ENCODE peak calls at places on chromosomes 16 and 17, in four cellular contexts. E, Q, G and J are unnamed samples.

GRCh38 chr16:57029161-57030160 is 40.1 kb downstream of the NLRC5 start:
- DNase-seq in E (no peak), Q (no peak), G (no peak), J (no peak)

GRCh38 chr16:12801511-12802042 is 2.1 kb downstream of the CPPED1 start:
- DNase-seq in E (no peak), Q (no peak), G (no peak), J (peak)

GRCh38 chr16:54633943-54634362 is 296.7 kb upstream of the IRX5 start:
- DNase-seq in E (peak), Q (peak), G (no peak), J (peak)

GRCh38 chr17:40348562-40349476 is 15.7 kb downstream of the GJD3 start:
- DNase-seq in E (no peak), Q (no peak), G (peak), J (no peak)

GRCh38 chr17:29590261-29590978 is 972 bp upstream of the GIT1 start:
- DNase-seq in E (no peak), Q (peak), G (no peak), J (no peak)

GRCh38 chr17:58332720-58333395 is 4.3 kb upstream of the TSPOAP1 start:
- DNase-seq in E (peak), Q (no peak), G (peak), J (no peak)

GRCh38 chr17:61135782-61136181 is 263.9 kb upstream of the TBX2 start:
- DNase-seq in E (no peak), Q (no peak), G (no peak), J (no peak)

GRCh38 chr16:78519896-78520295 is 420.4 kb downstream of the WWOX start:
- DNase-seq in E (no peak), Q (no peak), G (no peak), J (no peak)

GRCh38 chr16:20851601-20852000 is 45.3 kb downstream of the REXO5 start:
- DNase-seq in E (no peak), Q (no peak), G (no peak), J (no peak)

GRCh38 chr17:49454050-49454449 is 39.4 kb upstream of the PHB1 start:
- DNase-seq in E (no peak), Q (no peak), G (no peak), J (no peak)

GRCh38 chr16:67525176-67525860 is 3.3 kb upstream of the RIPOR1 start:
- DNase-seq in E (no peak), Q (no peak), G (no peak), J (no peak)

GRCh38 chr16:22055881-22056280 is 36.5 kb upstream of the VWA3A start:
- DNase-seq in E (peak), Q (peak), G (no peak), J (peak)
- TF ChIP-seq TEAD4 in E (no peak), Q (no peak), G (no peak), J (no peak)

DNA sequence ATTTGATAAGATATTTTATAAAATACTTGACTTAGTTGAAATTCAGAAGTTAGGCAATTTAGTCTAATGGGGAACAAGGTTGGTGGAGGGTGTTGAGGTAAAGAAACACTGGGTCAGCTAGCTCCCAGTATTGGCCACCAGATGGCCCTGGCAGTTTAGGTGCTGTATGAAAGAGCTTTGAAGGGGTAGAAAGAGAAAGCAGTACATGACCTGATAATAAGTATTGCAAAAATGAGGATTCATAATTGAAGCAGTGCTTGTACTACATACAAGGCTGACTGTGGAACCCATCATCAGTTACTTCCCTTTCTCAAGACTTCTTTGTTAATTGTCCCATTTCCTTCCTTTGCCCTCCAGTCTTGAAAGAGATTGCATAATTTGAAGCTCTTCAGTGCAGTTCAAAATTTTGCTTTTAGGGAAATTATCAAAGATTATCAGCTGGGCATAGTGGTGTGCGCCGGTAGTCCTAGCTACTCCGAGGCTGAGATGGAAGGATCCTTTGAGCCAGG is 29.4 kb downstream of the TANC2 start:
- DNase-seq in E (peak), Q (no peak), G (peak), J (peak)
- TF ChIP-seq TEAD4 in E (no peak), Q (no peak), G (no peak), J (no peak)

GRCh38 chr16:8712589-8713361 is 38.4 kb downstream of the ABAT start:
- DNase-seq in E (peak), Q (peak), G (peak), J (no peak)
- TF ChIP-seq TEAD4 in E (no peak), Q (no peak), G (no peak), J (no peak)

DNA sequence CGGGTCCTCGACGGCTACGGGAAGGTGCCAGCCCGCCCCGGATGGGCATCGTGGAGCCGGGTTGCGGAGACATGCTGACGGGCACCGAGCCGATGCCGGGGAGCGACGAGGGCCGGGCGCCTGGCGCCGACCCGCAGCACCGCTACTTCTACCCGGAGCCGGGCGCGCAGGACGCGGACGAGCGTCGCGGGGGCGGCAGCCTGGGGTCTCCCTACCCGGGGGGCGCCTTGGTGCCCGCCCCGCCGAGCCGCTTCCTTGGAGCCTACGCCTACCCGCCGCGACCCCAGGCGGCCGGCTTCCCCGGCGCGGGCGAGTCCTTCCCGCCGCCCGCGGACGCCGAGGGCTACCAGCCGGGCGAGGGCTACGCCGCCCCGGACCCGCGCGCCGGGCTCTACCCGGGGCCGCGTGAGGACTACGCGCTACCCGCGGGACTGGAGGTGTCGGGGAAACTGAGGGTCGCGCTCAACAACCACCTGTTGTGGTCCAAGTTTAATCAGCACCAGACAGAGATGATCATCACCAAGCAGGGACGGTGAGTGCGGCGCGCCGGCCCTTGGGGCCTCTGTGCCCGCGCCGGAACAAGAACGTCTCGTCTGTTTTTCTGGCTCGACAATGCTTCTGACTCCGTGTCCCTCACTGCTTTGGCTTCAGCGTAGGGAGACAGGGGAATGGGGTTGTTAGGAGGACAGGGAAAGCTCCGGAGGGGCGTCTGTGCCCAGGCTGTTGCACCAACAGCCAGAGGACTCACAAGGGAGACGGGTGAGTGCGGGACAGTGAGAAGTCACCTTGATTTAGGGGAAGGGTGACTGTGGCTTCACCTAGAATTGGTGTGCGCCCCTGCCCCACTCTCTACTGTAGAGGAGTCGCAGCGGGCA is 615 bp downstream of the TBX21 start:
- DNase-seq in E (no peak), Q (no peak), G (peak), J (no peak)
- TF ChIP-seq TEAD4 in E (no peak), Q (no peak), G (no peak), J (no peak)

DNA sequence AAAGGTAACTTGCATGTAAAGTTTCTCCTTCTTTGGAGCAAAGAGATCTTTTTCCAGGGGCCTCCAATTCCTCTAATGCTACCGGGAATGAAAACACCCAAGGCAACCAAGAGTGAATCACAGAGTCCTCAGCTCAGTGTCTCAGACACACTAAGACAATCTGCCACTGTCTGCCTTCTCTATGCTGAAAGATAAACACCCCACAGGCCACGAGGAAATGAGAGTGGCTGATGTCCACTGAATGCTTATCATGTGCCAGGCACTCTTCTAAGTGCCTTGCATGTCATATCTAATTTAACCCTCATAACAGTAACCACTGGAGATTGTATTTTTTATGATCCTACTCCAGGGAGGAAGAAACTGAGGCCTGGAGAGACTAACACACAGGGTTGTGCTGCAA is 56.5 kb upstream of the AKTIP start:
- DNase-seq in E (no peak), Q (no peak), G (no peak), J (no peak)
- TF ChIP-seq TEAD4 in E (no peak), Q (no peak), G (no peak), J (no peak)

DNA sequence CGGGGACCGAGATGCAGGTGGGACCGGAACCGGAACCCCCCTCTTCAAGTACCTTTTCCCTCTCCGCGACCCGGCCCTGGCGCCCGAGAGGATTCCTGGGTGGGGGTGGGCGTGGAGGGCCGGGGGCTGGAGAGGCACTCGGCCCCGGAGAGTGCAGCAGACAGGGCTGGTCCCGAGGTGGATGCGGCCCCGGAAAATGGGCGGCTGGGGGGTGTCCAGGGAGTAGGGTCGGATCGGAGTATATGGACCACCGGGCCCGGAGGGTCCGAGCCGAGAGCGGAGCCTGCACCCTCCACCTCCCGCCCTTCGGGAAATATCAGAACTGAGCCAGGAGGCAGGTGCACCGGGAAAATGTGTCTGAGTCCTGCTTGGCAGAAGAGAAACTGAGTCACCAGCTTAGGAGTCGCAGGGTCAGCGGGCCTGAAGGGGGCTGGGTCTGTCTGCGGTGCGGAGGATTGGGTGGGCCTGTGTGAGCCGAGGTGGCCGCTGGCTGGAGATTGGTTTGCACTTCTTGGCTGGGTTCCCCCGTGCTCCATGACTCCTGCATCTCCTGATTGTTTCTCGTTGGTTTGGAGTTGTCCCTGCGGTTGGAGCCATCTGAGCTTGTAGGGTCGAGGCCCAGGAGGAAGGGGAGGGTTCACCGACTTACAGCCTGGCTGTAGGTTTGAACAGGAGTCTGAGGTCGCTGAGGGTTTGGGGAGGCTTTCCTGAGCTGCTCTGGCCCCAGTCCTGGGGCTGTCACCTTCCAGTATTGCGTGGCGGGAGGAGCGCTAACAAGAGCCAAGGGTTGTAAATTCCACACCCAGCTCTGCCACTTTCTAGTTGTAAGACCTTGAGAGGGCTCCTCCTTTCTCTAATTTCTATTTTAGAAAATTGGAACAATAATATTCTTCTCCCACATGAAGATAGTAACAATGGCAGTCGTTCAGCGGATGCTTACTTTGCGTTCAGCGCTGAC is 565 bp downstream of the SH2B1 start:
- DNase-seq in E (no peak), Q (no peak), G (peak), J (peak)
- TF ChIP-seq TEAD4 in E (no peak), Q (no peak), G (no peak), J (no peak)